ENCODE peak calls at places on chromosomes 13 and 19, in nine cellular contexts. Z, B, C, X, F, N, R, L and V are unnamed samples.

GRCh38 chr13:73677041-73677589 is 457.1 kb downstream of the KLF12 start:
- DNase-seq in Z (peak; percentile 96), B (no peak), C (peak; percentile 65), X (peak; percentile 69), F (peak; percentile 75), N (no peak), R (no peak), L (no peak), V (no peak)

GRCh38 chr19:3094638-3095374 is 644 bp downstream of the GNA11 start:
- DNase-seq in Z (no peak), B (no peak), C (no peak), X (no peak), F (no peak), N (peak; percentile 26), R (no peak), L (no peak), V (no peak)

GRCh38 chr13:86729206-86729605 is 930.0 kb upstream of the SLITRK6 start:
- DNase-seq in Z (no peak), B (no peak), C (no peak), X (no peak), F (no peak), N (no peak), R (no peak), L (no peak), V (no peak)

GRCh38 chr19:19630062-19630414 is 2.0 kb upstream of the LPAR2 start:
- DNase-seq in Z (no peak), B (no peak), C (no peak), X (no peak), F (no peak), N (no peak), R (no peak), L (no peak), V (no peak)

GRCh38 chr19:12936582-12936981 is 1.8 kb upstream of the CALR start:
- DNase-seq in Z (no peak), B (no peak), C (no peak), X (no peak), F (no peak), N (no peak), R (no peak), L (no peak), V (no peak)

GRCh38 chr19:4645718-4646117 is 6.4 kb downstream of the TNFAIP8L1 start:
- DNase-seq in Z (no peak), B (no peak), C (no peak), X (no peak), F (no peak), N (no peak), R (no peak), L (no peak), V (no peak)

GRCh38 chr13:38830442-38831045 is 143.7 kb downstream of the FREM2 start:
- DNase-seq in Z (no peak), B (no peak), C (no peak), X (no peak), F (no peak), N (no peak), R (no peak), L (no peak), V (no peak)

GRCh38 chr13:41827507-41828213 is 133.2 kb downstream of the VWA8 start:
- DNase-seq in Z (peak; percentile 45), B (no peak), C (peak; percentile 77), X (no peak), F (peak; percentile 69), N (no peak), R (peak; percentile 89), L (no peak), V (peak; percentile 75)

GRCh38 chr13:33678084-33678483 is 139.9 kb upstream of the RFC3 start:
- DNase-seq in Z (no peak), B (no peak), C (no peak), X (no peak), F (no peak), N (no peak), R (no peak), L (no peak), V (no peak)

GRCh38 chr13:76936736-76937135 is 11.6 kb upstream of the ACOD1 start:
- DNase-seq in Z (no peak), B (no peak), C (no peak), X (no peak), F (peak; percentile 22), N (no peak), R (no peak), L (no peak), V (no peak)

GRCh38 chr19:41408256-41408655 is 10.6 kb downstream of the BCKDHA start:
- DNase-seq in Z (no peak), B (no peak), C (no peak), X (peak; percentile 59), F (no peak), N (no peak), R (no peak), L (no peak), V (no peak)

GRCh38 chr19:11556634-11557420 is 2.2 kb downstream of the ELOF1 start:
- DNase-seq in Z (no peak), B (no peak), C (no peak), X (no peak), F (no peak), N (no peak), R (no peak), L (no peak), V (no peak)

GRCh38 chr19:29666634-29667389 is 1.6 kb downstream of the PLEKHF1 start:
- DNase-seq in Z (no peak), B (peak; percentile 75), C (no peak), X (peak; percentile 75), F (no peak), N (no peak), R (no peak), L (peak; percentile 87), V (no peak)

GRCh38 chr19:1167687-1168561 is 6.1 kb downstream of the SBNO2 start:
- DNase-seq in Z (no peak), B (no peak), C (no peak), X (no peak), F (no peak), N (no peak), R (peak; percentile 78), L (no peak), V (no peak)

GRCh38 chr13:94331281-94331680 is 148.2 kb downstream of the DCT start:
- DNase-seq in Z (no peak), B (no peak), C (no peak), X (no peak), F (no peak), N (no peak), R (no peak), L (no peak), V (no peak)

DNA sequence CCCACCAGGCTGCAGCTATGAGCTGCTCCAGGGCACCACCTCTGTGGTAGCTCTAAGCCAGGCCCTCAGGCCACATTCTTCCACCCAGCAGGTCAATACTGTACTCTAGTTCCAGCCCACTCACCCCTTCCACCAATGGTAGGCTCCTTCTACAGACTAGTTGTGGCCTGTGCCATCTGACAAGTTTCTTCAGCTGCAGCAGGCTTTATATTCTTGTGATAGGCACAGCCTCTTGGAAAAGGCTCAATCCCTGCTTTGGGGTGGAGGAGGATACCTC is 8.5 kb downstream of the MICU2 start:
- DNase-seq in Z (no peak), B (no peak), C (no peak), X (no peak), F (no peak), N (no peak), R (no peak), L (no peak), V (no peak)
- H3K27ac ChIP-seq in Z (no peak overlapping the region), B (no peak overlapping the region), C (no peak overlapping the region), X (no peak overlapping the region), F (peak overlapping the region; percentile 25), N (no peak overlapping the region), R (no peak overlapping the region), L (no peak overlapping the region), V (no peak overlapping the region)

GRCh38 chr13:46359731-46360130 is 27.3 kb downstream of the RUBCNL start:
- DNase-seq in Z (no peak), B (no peak), C (peak; percentile 14), X (no peak), F (peak; percentile 10), N (no peak), R (no peak), L (no peak), V (no peak)
- H3K27ac ChIP-seq in Z (no peak overlapping the region), B (no peak overlapping the region), C (no peak overlapping the region), X (no peak overlapping the region), F (no peak overlapping the region), N (no peak overlapping the region), R (no peak overlapping the region), L (peak overlapping the region; percentile 32), V (no peak overlapping the region)

DNA sequence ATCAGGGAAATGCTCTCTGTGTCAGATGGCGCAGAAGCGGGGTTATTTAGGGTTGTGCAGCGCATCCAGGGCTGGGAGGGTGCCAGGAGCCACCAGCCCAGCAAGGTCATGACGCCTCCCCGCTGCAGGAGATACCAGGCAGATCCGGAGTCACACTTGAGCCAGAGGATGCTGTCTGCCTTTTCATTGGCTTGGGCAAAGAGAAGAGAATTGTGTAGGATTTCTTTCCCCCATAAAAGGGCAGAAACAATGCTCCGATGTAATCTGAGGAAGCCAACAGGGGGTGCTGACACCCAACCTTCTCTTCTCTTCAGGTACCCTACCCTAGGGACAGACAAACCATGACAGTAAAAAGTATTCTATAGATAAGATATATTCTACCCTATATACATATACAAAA is 346.4 kb downstream of the TSHZ3 start:
- DNase-seq in Z (no peak), B (no peak), C (no peak), X (peak; percentile 21), F (no peak), N (no peak), R (no peak), L (no peak), V (no peak)
- H3K27ac ChIP-seq in Z (no peak overlapping the region), B (no peak overlapping the region), C (no peak overlapping the region), X (no peak overlapping the region), F (no peak overlapping the region), N (no peak overlapping the region), R (no peak overlapping the region), L (no peak overlapping the region), V (no peak overlapping the region)

GRCh38 chr13:40410315-40410714 is 256.1 kb downstream of the FOXO1 start:
- DNase-seq in Z (no peak), B (no peak), C (no peak), X (no peak), F (no peak), N (no peak), R (no peak), L (no peak), V (no peak)

GRCh38 chr13:40409278-40409677 is 257.2 kb downstream of the FOXO1 start:
- DNase-seq in Z (no peak), B (no peak), C (no peak), X (no peak), F (no peak), N (no peak), R (no peak), L (no peak), V (no peak)

GRCh38 chr13:40407567-40407966 is 258.9 kb downstream of the FOXO1 start:
- DNase-seq in Z (no peak), B (no peak), C (no peak), X (no peak), F (no peak), N (no peak), R (no peak), L (no peak), V (no peak)

GRCh38 chr13:40406405-40407138 is 259.9 kb downstream of the FOXO1 start:
- DNase-seq in Z (peak; percentile 58), B (no peak), C (peak; percentile 83), X (no peak), F (peak; percentile 56), N (no peak), R (peak; percentile 68), L (no peak), V (peak; percentile 30)

DNA sequence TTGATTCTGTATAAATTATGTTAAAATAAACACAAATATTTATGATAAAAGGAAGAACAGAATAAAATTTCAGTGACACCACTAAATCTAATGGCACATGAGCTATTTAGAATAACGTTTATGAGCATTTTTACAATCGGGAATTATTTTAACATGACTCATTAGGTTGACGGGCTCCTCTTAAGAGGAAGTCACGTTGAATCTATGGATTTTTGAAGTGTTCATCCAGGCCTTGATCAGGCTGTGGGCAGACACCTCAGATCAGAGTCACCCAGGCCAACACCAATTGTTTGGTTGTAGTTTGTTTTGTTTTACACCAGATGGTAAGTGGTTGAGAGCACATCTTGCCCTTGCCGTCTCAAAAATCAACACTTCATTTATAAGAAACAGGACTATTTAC is 257.8 kb downstream of the FOXO1 start:
- DNase-seq in Z (no peak), B (no peak), C (no peak), X (no peak), F (peak; percentile 66), N (no peak), R (peak; percentile 36), L (no peak), V (no peak)
- H3K27ac ChIP-seq in Z (peak overlapping the region; percentile 68), B (no peak overlapping the region), C (no peak overlapping the region), X (no peak overlapping the region), F (no peak overlapping the region), N (no peak overlapping the region), R (no peak overlapping the region), L (peak overlapping the region; percentile 89), V (no peak overlapping the region)